ENCODE peak calls at places on chromosomes 6 and 20, in six cellular contexts. Y, R, A, T, X and P are unnamed samples.

GRCh38 chr20:40457404-40457803 is 231.6 kb downstream of the MAFB start:
- DNase-seq in T (no peak), R (no peak), X (no peak), Y (no peak), A (no peak), P (no peak)

GRCh38 chr6:157682856-157683481 is 140.1 kb upstream of the SNX9 start:
- DNase-seq in A (no peak), T (peak), X (peak), Y (no peak), R (no peak), P (no peak)

GRCh38 chr6:75084872-75085381 is 120.9 kb downstream of the COL12A1 start:
- DNase-seq in T (no peak), A (peak), R (no peak), Y (no peak), X (no peak), P (peak)

GRCh38 chr6:26205161-26205624 is 118.0 kb downstream of the HFE start:
- DNase-seq in R (peak), Y (peak), X (peak), T (peak), A (peak), P (peak)

GRCh38 chr6:44456070-44456965 is 68.8 kb downstream of the CDC5L start:
- DNase-seq in Y (no peak), X (peak), T (peak), R (no peak), A (no peak), P (no peak)

GRCh38 chr20:32124916-32125454 is 15.5 kb downstream of the TM9SF4 start:
- DNase-seq in A (no peak), T (no peak), X (no peak), R (no peak), Y (no peak), P (no peak)

GRCh38 chr6:17705778-17706579 is 746 bp downstream of the NUP153 start:
- DNase-seq in T (peak), X (peak), A (peak), R (peak), Y (no peak), P (peak)

GRCh38 chr6:46510656-46511055 is 19.4 kb upstream of the RCAN2 start:
- DNase-seq in Y (no peak), T (no peak), A (peak), X (peak), R (no peak), P (no peak)

GRCh38 chr6:2616796-2617195 is 133.9 kb downstream of the MYLK4 start:
- DNase-seq in Y (no peak), X (no peak), A (no peak), R (no peak), T (no peak), P (no peak)

GRCh38 chr6:46651766-46652165 is 852 bp downstream of the CYP39A1 start:
- DNase-seq in R (no peak), T (peak), Y (no peak), A (no peak), X (no peak), P (no peak)

GRCh38 chr6:21754891-21755290 is 161.3 kb downstream of the SOX4 start:
- DNase-seq in R (no peak), A (no peak), T (peak), X (peak), Y (no peak), P (no peak)

GRCh38 chr6:33206864-33207568 is 1.3 kb upstream of the RING1 start:
- DNase-seq in X (peak), Y (no peak), T (peak), A (no peak), R (no peak), P (no peak)

GRCh38 chr6:117496383-117496990 is 14.0 kb downstream of the DCBLD1 start:
- DNase-seq in T (peak), A (no peak), X (peak), Y (no peak), R (no peak), P (no peak)

GRCh38 chr6:41492261-41492891 is 53.8 kb upstream of the FOXP4 start:
- DNase-seq in X (no peak), T (no peak), R (no peak), Y (no peak), A (no peak), P (no peak)

GRCh38 chr6:33755070-33755869 is 8.6 kb upstream of the IP6K3 start:
- DNase-seq in T (no peak), A (no peak), R (no peak), Y (no peak), X (no peak), P (no peak)

DNA sequence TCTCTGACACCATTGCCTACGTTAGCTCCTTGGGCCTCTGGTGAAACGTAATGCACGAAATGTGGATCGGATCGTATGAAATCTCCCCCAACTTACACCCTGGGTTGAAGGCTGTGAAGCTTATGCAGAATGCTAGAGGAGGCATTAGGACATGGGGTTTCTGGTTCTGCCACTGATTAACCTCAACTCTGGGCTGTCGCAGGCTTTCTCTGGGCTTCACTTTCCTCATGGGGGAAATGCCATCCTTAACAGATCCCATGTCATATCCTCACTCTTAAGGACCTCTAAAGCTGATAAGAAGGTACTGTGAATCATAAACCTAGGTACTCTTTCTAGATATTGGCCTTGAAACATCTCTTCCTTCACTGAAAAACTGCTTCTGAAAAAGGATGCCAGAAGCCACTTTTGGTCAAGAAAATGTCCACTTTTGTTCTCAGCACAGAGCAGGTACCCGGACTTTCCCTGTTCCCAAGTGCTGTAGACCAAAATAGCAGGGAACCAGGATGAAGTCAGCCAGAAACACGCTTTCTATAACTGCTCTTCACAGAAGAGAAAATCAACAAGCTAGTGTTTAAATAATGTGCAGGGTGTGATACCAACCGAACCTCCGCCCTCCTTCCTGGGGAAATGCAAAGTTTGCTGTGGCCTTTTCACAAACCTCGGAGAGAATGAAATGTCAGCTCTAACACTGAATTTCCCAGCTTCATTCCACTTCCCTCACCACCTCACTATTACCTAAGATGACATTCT is 118.9 kb downstream of the BACH2 start:
- DNase-seq in A (no peak), R (no peak), X (no peak), Y (no peak), T (no peak), P (no peak)
- H3K27ac ChIP-seq in A (peak), R (no peak), X (no peak), Y (peak), T (no peak), P (no peak)

DNA sequence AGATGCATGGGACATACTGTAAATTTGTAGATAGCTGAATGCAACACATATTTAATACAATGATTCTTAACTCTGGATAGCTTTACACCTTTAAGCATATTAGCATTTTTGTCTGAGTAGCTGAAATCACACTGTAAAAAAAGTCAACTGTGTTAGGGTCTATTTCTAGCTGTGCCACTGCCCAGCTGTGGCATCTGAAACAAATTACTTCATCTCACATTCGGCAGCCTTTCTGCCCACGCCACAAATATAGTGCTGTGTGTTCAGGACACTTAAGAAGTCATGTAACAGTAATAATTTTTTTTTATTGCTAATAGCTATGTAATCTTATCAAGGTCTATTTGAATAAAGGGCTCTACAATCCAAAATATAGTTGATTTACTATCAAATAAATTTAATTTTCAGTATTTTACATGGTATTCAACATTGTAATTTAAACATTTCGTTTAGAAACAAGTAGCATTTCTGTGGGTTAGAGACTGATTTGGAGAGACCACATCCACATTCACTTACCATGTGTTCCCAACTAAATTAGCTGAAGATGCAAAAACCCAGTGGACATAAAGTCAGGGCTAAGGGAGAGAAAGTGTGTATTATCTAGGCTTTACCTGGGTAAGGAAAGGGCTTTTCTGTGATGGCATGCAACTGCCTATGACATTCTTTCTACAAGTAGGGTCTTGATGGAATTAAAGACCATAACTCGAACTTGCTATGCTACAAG is 276.7 kb downstream of the PLCB1 start:
- DNase-seq in T (no peak), X (no peak), A (no peak), R (no peak), Y (no peak), P (no peak)
- H3K27ac ChIP-seq in T (no peak), X (no peak), A (no peak), R (no peak), Y (no peak), P (no peak)

GRCh38 chr20:18794428-18794787 is 19.2 kb upstream of the SCP2D1 start:
- DNase-seq in R (no peak), T (no peak), Y (no peak), X (no peak), A (no peak), P (no peak)
- H3K27ac ChIP-seq in R (peak), T (peak), Y (peak), X (peak), A (peak), P (peak)

DNA sequence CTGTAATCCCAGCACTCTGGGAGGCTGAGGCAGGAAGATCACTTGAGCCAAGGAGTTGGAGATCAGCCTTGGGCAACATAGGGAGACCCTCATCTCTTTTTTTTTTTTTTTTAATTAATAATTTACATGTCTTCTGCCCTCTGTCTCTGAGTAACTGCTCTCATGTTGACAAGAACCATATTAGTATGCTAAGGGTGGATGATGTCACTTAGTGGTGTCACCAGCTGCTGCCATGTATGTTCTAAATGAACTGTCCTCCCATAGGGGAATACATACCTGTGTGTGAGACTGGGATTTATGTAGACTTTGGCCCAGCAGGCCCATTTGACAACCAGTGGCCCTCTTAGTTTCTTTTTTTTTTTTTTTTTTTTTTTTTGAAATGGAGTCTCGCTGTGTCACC is 65.6 kb downstream of the SCAND1 start:
- DNase-seq in Y (no peak), T (no peak), A (no peak), X (no peak), R (no peak), P (no peak)
- H3K27ac ChIP-seq in Y (no peak), T (no peak), A (no peak), X (no peak), R (no peak), P (no peak)

DNA sequence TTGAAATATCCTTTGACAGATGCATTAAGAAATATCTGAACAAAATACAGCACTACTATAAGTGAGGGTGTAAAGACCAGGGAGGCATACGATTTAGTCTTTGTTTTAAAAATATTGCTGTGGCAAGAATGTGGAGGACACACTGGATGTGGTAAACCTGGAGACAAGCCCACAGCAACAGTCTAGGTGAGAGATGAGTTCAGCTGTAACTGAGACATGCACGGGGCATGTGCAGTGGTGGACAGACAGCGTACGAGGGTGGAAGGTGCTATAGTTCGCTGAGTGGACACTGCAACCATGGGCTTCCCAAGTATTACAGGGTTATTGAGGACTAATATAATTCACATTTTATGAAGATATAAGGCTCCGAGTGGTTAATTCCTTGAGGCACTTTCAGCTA is 1.8 kb downstream of the NANP start:
- DNase-seq in X (no peak), T (no peak), A (no peak), R (no peak), Y (no peak), P (no peak)
- H3K27ac ChIP-seq in X (no peak), T (peak), A (no peak), R (no peak), Y (no peak), P (no peak)

DNA sequence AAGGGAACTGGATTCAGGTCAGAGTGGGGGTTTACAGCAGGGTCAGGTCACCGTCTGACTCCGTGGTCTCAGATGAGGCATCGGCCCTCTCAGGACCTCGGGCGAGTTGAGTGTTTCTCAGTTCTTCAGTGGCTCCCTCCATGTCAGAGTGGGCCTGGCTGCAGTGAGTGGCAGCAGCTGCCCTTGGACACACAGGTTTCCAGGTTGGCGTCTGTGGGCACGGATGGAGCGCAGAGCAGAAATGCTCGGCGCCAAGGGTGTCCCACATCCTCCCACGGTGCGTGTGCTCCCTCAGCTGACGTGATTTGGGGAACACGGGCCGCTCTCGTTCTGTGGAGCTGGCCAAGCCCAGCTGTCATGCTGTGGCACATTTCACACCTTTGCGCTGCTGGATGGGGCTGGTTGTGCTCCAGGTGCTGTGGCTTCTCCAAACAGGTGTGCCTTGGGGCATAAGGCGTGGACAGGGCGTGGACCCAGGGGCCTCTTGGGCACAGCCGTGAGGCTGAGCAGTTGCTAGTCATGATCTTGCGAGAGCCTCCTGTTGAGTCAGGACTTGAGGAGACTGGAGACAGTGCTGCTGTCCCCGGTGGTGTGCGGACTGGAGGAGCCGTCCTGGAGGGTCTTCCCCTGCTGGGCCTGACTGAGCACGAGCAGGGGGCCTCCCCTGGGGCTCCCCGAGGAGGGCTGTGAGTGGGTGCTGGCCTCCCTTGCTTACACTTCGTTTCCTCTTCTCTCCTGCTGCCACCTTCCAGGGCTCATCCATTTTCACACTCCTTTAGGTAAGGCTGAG is 9.5 kb upstream of the DNAJC5 start:
- DNase-seq in T (peak), X (no peak), Y (no peak), A (no peak), R (no peak), P (no peak)
- H3K27ac ChIP-seq in T (peak), X (no peak), Y (peak), A (no peak), R (no peak), P (no peak)